ENCODE peak calls at places on chromosome 21, in seven cellular contexts. One of them, this sample, is unnamed.

GRCh38 chr21:29287383-29287782 is 11.3 kb upstream of the BACH1 start:
- DNase-seq in sigmoid colon: no peak
- DNase-seq in A549: no peak
- DNase-seq in H9: no peak
- DNase-seq in progenitor cell of endocrine pancreas: no peak
- DNase-seq in HCT116: no peak
- DNase-seq in uterus: no peak
- DNase-seq in this sample: no peak

GRCh38 chr21:46269466-46269865 is 15.9 kb downstream of the MCM3AP start:
- DNase-seq in sigmoid colon: no peak
- DNase-seq in A549: no peak
- DNase-seq in H9: no peak
- DNase-seq in progenitor cell of endocrine pancreas: no peak
- DNase-seq in HCT116: no peak
- DNase-seq in uterus: no peak
- DNase-seq in this sample: no peak

GRCh38 chr21:37878946-37879660 is 37.2 kb downstream of the KCNJ6 start:
- DNase-seq in sigmoid colon: no peak
- DNase-seq in A549: peak; percentile 28
- DNase-seq in H9: no peak
- DNase-seq in progenitor cell of endocrine pancreas: no peak
- DNase-seq in HCT116: no peak
- DNase-seq in uterus: no peak
- DNase-seq in this sample: peak; percentile 2

GRCh38 chr21:30623362-30623761 is 2.9 kb downstream of the KRTAP20-4 start:
- DNase-seq in sigmoid colon: no peak
- DNase-seq in A549: no peak
- DNase-seq in H9: no peak
- DNase-seq in progenitor cell of endocrine pancreas: no peak
- DNase-seq in HCT116: no peak
- DNase-seq in uterus: no peak
- DNase-seq in this sample: no peak

GRCh38 chr21:38503588-38503987 is 5.3 kb upstream of the ERG start:
- DNase-seq in sigmoid colon: no peak
- DNase-seq in A549: no peak
- DNase-seq in H9: no peak
- DNase-seq in progenitor cell of endocrine pancreas: no peak
- DNase-seq in HCT116: no peak
- DNase-seq in uterus: no peak
- DNase-seq in this sample: no peak

GRCh38 chr21:46626536-46627302 is 8.8 kb upstream of the PRMT2 start:
- DNase-seq in sigmoid colon: no peak
- DNase-seq in A549: no peak
- DNase-seq in H9: no peak
- DNase-seq in progenitor cell of endocrine pancreas: no peak
- DNase-seq in HCT116: no peak
- DNase-seq in uterus: no peak
- DNase-seq in this sample: no peak

GRCh38 chr21:25179116-25179515 is 428.2 kb downstream of the MRPL39 start:
- DNase-seq in sigmoid colon: no peak
- DNase-seq in A549: no peak
- DNase-seq in H9: no peak
- DNase-seq in progenitor cell of endocrine pancreas: no peak
- DNase-seq in HCT116: no peak
- DNase-seq in uterus: no peak
- DNase-seq in this sample: no peak

GRCh38 chr21:37862536-37862935 is 53.7 kb downstream of the KCNJ6 start:
- DNase-seq in sigmoid colon: no peak
- DNase-seq in A549: peak; percentile 31
- DNase-seq in H9: peak; percentile 35
- DNase-seq in progenitor cell of endocrine pancreas: no peak
- DNase-seq in HCT116: no peak
- DNase-seq in uterus: no peak
- DNase-seq in this sample: peak; percentile 6

GRCh38 chr21:37849703-37850102 is 66.6 kb downstream of the KCNJ6 start:
- DNase-seq in sigmoid colon: no peak
- DNase-seq in A549: no peak
- DNase-seq in H9: no peak
- DNase-seq in progenitor cell of endocrine pancreas: no peak
- DNase-seq in HCT116: no peak
- DNase-seq in uterus: no peak
- DNase-seq in this sample: no peak

GRCh38 chr21:46155514-46156377 is at the start of gene FTCD:
- DNase-seq in sigmoid colon: peak; percentile 57
- DNase-seq in A549: no peak
- DNase-seq in H9: peak; percentile 27
- DNase-seq in progenitor cell of endocrine pancreas: no peak
- DNase-seq in HCT116: no peak
- DNase-seq in uterus: no peak
- DNase-seq in this sample: no peak

GRCh38 chr21:33567914-33568313 is 20.6 kb downstream of the DONSON start:
- DNase-seq in sigmoid colon: no peak
- DNase-seq in A549: no peak
- DNase-seq in H9: no peak
- DNase-seq in progenitor cell of endocrine pancreas: no peak
- DNase-seq in HCT116: no peak
- DNase-seq in uterus: no peak
- DNase-seq in this sample: no peak

GRCh38 chr21:20207335-20207734 is 790.9 kb upstream of the NCAM2 start:
- DNase-seq in sigmoid colon: no peak
- DNase-seq in A549: no peak
- DNase-seq in H9: no peak
- DNase-seq in progenitor cell of endocrine pancreas: no peak
- DNase-seq in HCT116: no peak
- DNase-seq in uterus: no peak
- DNase-seq in this sample: no peak

GRCh38 chr21:33541105-33541711 is 709 bp downstream of the GART start:
- DNase-seq in sigmoid colon: no peak
- DNase-seq in A549: no peak
- DNase-seq in H9: no peak
- DNase-seq in progenitor cell of endocrine pancreas: no peak
- DNase-seq in HCT116: no peak
- DNase-seq in uterus: no peak
- DNase-seq in this sample: peak; percentile 13

GRCh38 chr21:33971492-33972013 is 55.9 kb upstream of the ATP5PO start:
- DNase-seq in sigmoid colon: no peak
- DNase-seq in A549: no peak
- DNase-seq in H9: no peak
- DNase-seq in progenitor cell of endocrine pancreas: no peak
- DNase-seq in HCT116: no peak
- DNase-seq in uterus: no peak
- DNase-seq in this sample: no peak

GRCh38 chr21:16181024-16181423 is 451.2 kb downstream of the USP25 start:
- DNase-seq in sigmoid colon: no peak
- DNase-seq in A549: no peak
- DNase-seq in H9: no peak
- DNase-seq in progenitor cell of endocrine pancreas: no peak
- DNase-seq in HCT116: no peak
- DNase-seq in uterus: peak; percentile 39
- DNase-seq in this sample: no peak

GRCh38 chr21:28714795-28715464 is 277.7 kb downstream of the LTN1 start:
- DNase-seq in sigmoid colon: no peak
- DNase-seq in A549: no peak
- DNase-seq in H9: no peak
- DNase-seq in progenitor cell of endocrine pancreas: no peak
- DNase-seq in HCT116: no peak
- DNase-seq in uterus: no peak
- DNase-seq in this sample: no peak

GRCh38 chr21:18725653-18726052 is 322.1 kb upstream of the TMPRSS15 start:
- DNase-seq in sigmoid colon: no peak
- DNase-seq in A549: no peak
- DNase-seq in H9: peak; percentile 40
- DNase-seq in progenitor cell of endocrine pancreas: no peak
- DNase-seq in HCT116: no peak
- DNase-seq in uterus: no peak
- DNase-seq in this sample: no peak

GRCh38 chr21:30340714-30341573 is 3.5 kb upstream of the KRTAP27-1 start:
- DNase-seq in sigmoid colon: no peak
- DNase-seq in A549: peak; percentile 0
- DNase-seq in H9: peak; percentile 38
- DNase-seq in progenitor cell of endocrine pancreas: peak; percentile 34
- DNase-seq in HCT116: peak; percentile 3
- DNase-seq in uterus: no peak
- DNase-seq in this sample: peak; percentile 33

GRCh38 chr21:36587388-36587787 is 107.5 kb upstream of the CLDN14 start:
- DNase-seq in sigmoid colon: no peak
- DNase-seq in A549: peak; percentile 4
- DNase-seq in H9: no peak
- DNase-seq in progenitor cell of endocrine pancreas: no peak
- DNase-seq in HCT116: peak; percentile 21
- DNase-seq in uterus: no peak
- DNase-seq in this sample: no peak

GRCh38 chr21:46168659-46169386 is 13.4 kb upstream of the FTCD start:
- DNase-seq in sigmoid colon: peak; percentile 12
- DNase-seq in A549: no peak
- DNase-seq in H9: no peak
- DNase-seq in progenitor cell of endocrine pancreas: no peak
- DNase-seq in HCT116: no peak
- DNase-seq in uterus: no peak
- DNase-seq in this sample: no peak

GRCh38 chr21:46425566-46425965 is 33.1 kb upstream of the DIP2A start:
- DNase-seq in sigmoid colon: no peak
- DNase-seq in A549: no peak
- DNase-seq in H9: no peak
- DNase-seq in progenitor cell of endocrine pancreas: no peak
- DNase-seq in HCT116: no peak
- DNase-seq in uterus: no peak
- DNase-seq in this sample: no peak

GRCh38 chr21:33884361-33885157 is 31.0 kb downstream of the ATP5PO start:
- DNase-seq in sigmoid colon: peak; percentile 34
- DNase-seq in A549: no peak
- DNase-seq in H9: no peak
- DNase-seq in progenitor cell of endocrine pancreas: no peak
- DNase-seq in HCT116: no peak
- DNase-seq in uterus: no peak
- DNase-seq in this sample: no peak

GRCh38 chr21:17853393-17854275 is 34.5 kb upstream of the C21orf91 start:
- DNase-seq in sigmoid colon: no peak
- DNase-seq in A549: no peak
- DNase-seq in H9: no peak
- DNase-seq in progenitor cell of endocrine pancreas: no peak
- DNase-seq in HCT116: no peak
- DNase-seq in uterus: no peak
- DNase-seq in this sample: no peak

GRCh38 chr21:26120833-26121232 is 49.7 kb downstream of the APP start:
- DNase-seq in sigmoid colon: no peak
- DNase-seq in A549: no peak
- DNase-seq in H9: peak; percentile 64
- DNase-seq in progenitor cell of endocrine pancreas: no peak
- DNase-seq in HCT116: no peak
- DNase-seq in uterus: no peak
- DNase-seq in this sample: no peak

GRCh38 chr21:27466175-27466574 is 499.3 kb upstream of the ADAMTS5 start:
- DNase-seq in sigmoid colon: no peak
- DNase-seq in A549: no peak
- DNase-seq in H9: no peak
- DNase-seq in progenitor cell of endocrine pancreas: no peak
- DNase-seq in HCT116: no peak
- DNase-seq in uterus: no peak
- DNase-seq in this sample: no peak

GRCh38 chr21:45002381-45003204 is 62.8 kb downstream of the SLX9 start:
- DNase-seq in sigmoid colon: no peak
- DNase-seq in A549: no peak
- DNase-seq in H9: no peak
- DNase-seq in progenitor cell of endocrine pancreas: no peak
- DNase-seq in HCT116: no peak
- DNase-seq in uterus: peak; percentile 13
- DNase-seq in this sample: no peak
- TF ChIP-seq CTCF in sigmoid colon: no peak
- TF ChIP-seq CTCF in A549: no peak
- TF ChIP-seq CTCF in H9: no peak
- TF ChIP-seq CTCF in progenitor cell of endocrine pancreas: no peak
- TF ChIP-seq CTCF in HCT116: no peak
- TF ChIP-seq CTCF in uterus: no peak
- TF ChIP-seq CTCF in this sample: no peak

DNA sequence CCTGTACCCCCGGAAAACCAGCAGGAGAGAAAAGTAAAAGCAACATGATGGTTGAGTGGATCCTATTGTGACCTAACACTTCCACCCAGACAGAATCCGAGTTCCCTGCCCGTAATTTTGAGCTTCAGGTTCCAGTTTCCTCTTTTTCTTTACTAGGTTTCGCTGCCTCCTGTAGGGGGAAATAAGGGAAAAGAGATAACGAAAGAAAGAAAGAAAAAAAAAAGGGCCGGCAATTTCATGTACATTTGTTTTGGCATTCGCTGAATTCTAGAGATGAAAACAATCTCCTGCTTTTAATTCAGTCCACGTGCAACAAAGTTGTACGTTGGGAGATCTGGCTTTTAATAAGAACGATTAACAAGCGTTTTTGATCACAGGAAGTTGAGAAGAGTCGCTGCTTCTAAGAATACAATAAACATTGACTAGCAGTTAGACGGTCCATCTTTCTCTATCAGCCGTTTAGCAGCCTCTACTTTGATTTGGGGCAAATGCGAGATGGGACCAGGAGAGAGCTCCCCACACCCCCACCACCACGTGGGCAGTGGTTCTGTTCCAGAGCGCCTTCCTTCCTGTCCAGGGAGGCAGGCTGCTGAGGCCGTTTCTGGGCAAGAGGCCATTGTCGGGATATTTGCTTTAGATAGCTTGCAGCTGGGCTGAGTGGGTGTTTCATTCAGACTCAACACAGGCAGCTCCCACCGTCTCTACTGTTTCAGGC is 155.9 kb upstream of the RUNX1 start:
- DNase-seq in sigmoid colon: peak; percentile 89
- DNase-seq in A549: no peak
- DNase-seq in H9: no peak
- DNase-seq in progenitor cell of endocrine pancreas: no peak
- DNase-seq in HCT116: no peak
- DNase-seq in uterus: peak; percentile 83
- DNase-seq in this sample: no peak
- TF ChIP-seq CTCF in sigmoid colon: peak; percentile 15
- TF ChIP-seq CTCF in A549: no peak
- TF ChIP-seq CTCF in H9: peak; percentile 38
- TF ChIP-seq CTCF in progenitor cell of endocrine pancreas: no peak
- TF ChIP-seq CTCF in HCT116: no peak
- TF ChIP-seq CTCF in uterus: no peak
- TF ChIP-seq CTCF in this sample: no peak

GRCh38 chr21:41526478-41527087 is 18.6 kb upstream of the TMPRSS2 start:
- DNase-seq in sigmoid colon: no peak
- DNase-seq in A549: no peak
- DNase-seq in H9: no peak
- DNase-seq in progenitor cell of endocrine pancreas: no peak
- DNase-seq in HCT116: no peak
- DNase-seq in uterus: no peak
- DNase-seq in this sample: no peak
- TF ChIP-seq CTCF in sigmoid colon: no peak
- TF ChIP-seq CTCF in A549: no peak
- TF ChIP-seq CTCF in H9: no peak
- TF ChIP-seq CTCF in progenitor cell of endocrine pancreas: no peak
- TF ChIP-seq CTCF in HCT116: no peak
- TF ChIP-seq CTCF in uterus: no peak
- TF ChIP-seq CTCF in this sample: no peak

DNA sequence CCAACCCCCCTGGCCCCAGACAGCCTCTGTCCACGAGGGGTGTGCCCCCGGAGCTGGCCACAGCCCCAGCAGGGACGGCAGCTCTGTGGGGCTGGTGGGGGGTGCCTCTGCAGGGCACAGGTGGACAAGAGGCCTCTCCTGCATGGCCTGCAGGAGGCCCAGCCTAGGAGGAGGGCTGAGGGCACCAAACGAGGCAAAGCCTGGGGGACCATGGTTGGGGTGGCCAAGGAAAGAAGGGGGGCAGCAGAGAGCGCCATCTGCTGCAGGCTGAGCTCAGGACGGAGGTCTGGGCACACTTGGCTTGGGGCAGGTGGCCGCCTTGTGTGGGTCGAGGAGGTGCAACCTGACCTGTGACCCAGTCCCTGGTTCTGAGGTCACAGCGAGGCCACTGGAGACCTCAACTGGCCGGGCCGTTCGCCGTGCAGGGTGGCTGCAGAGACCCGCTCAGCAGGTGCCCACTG is 27.3 kb downstream of the RRP1 start:
- DNase-seq in sigmoid colon: no peak
- DNase-seq in A549: no peak
- DNase-seq in H9: no peak
- DNase-seq in progenitor cell of endocrine pancreas: no peak
- DNase-seq in HCT116: no peak
- DNase-seq in uterus: no peak
- DNase-seq in this sample: no peak
- TF ChIP-seq CTCF in sigmoid colon: no peak
- TF ChIP-seq CTCF in A549: no peak
- TF ChIP-seq CTCF in H9: peak; percentile 48
- TF ChIP-seq CTCF in progenitor cell of endocrine pancreas: no peak
- TF ChIP-seq CTCF in HCT116: peak; percentile 13
- TF ChIP-seq CTCF in uterus: no peak
- TF ChIP-seq CTCF in this sample: no peak

This sample was measured in Calu3.